ENCODE peak calls at places on chromosomes 13 and 19, in seven cellular contexts. Y, C, Z, K, W, B and J are unnamed samples.

GRCh38 chr19:55392820-55393219 is 7.1 kb downstream of the RPL28 start:
- DNase-seq in W (no peak), C (no peak), B (no peak), K (no peak), Y (no peak), Z (no peak), J (no peak)

GRCh38 chr19:49570138-49570856 is 10.1 kb downstream of the NOSIP start:
- DNase-seq in Y (no peak), B (peak; percentile 86), Z (peak; percentile 67), C (peak; percentile 81), K (peak; percentile 47), W (peak; percentile 66), J (peak; percentile 92)

GRCh38 chr13:106354961-106355360 is 180.5 kb downstream of the EFNB2 start:
- DNase-seq in K (no peak), Y (no peak), B (no peak), Z (no peak), W (no peak), C (no peak), J (no peak)

GRCh38 chr13:53848546-53848945 is 819.9 kb downstream of the OLFM4 start:
- DNase-seq in W (no peak), Y (no peak), Z (no peak), B (no peak), C (no peak), K (no peak), J (peak; percentile 6)

GRCh38 chr13:107392205-107392604 is 823.1 kb downstream of the LIG4 start:
- DNase-seq in W (no peak), Z (no peak), B (no peak), K (no peak), C (no peak), Y (no peak), J (no peak)

GRCh38 chr13:38520041-38520440 is 166.8 kb upstream of the FREM2 start:
- DNase-seq in W (no peak), C (no peak), Z (no peak), B (no peak), Y (no peak), K (no peak), J (no peak)

GRCh38 chr13:98252931-98253470 is 75.9 kb upstream of the RNF113B start:
- DNase-seq in B (no peak), K (no peak), Y (no peak), W (no peak), Z (no peak), C (peak; percentile 78), J (no peak)

GRCh38 chr13:19586904-19587634 is 25.7 kb upstream of the TPTE2 start:
- DNase-seq in W (peak; percentile 57), Y (peak; percentile 53), Z (peak; percentile 79), K (peak; percentile 69), C (peak; percentile 60), B (no peak), J (peak; percentile 87)

GRCh38 chr19:383922-384800 is 24.8 kb downstream of the C2CD4C start:
- DNase-seq in W (no peak), K (no peak), Y (no peak), Z (no peak), C (no peak), B (peak; percentile 70), J (no peak)

GRCh38 chr13:75704194-75704941 is 68.2 kb downstream of the LMO7 start:
- DNase-seq in K (no peak), B (no peak), W (no peak), Z (no peak), Y (no peak), C (peak; percentile 39), J (peak; percentile 40)

GRCh38 chr19:46634045-46634655 is 1.9 kb downstream of the GNG8 start:
- DNase-seq in B (peak; percentile 83), Y (peak; percentile 74), C (peak; percentile 72), W (peak; percentile 92), K (peak; percentile 95), Z (peak; percentile 89), J (peak; percentile 84)

GRCh38 chr19:17303940-17304267 is 679 bp upstream of the ABHD8 start:
- DNase-seq in W (no peak), K (no peak), Y (no peak), Z (no peak), B (no peak), C (no peak), J (no peak)

GRCh38 chr13:20349564-20350379 is 117.7 kb upstream of the GJB6 start:
- DNase-seq in Z (no peak), C (no peak), Y (no peak), B (no peak), W (no peak), K (no peak), J (no peak)

GRCh38 chr13:111587249-111587648 is 266.8 kb downstream of the TEX29 start:
- DNase-seq in C (no peak), W (no peak), Y (no peak), B (no peak), K (no peak), Z (no peak), J (no peak)

GRCh38 chr19:33766623-33767022 is 30.0 kb upstream of the KCTD15 start:
- DNase-seq in Z (no peak), W (no peak), K (no peak), B (no peak), C (no peak), Y (no peak), J (no peak)

GRCh38 chr13:113179374-113180230 is 21.2 kb downstream of the PROZ start:
- DNase-seq in Y (no peak), Z (no peak), K (no peak), C (no peak), B (peak; percentile 56), W (no peak), J (no peak)

GRCh38 chr19:16951529-16951928 is 62.7 kb downstream of the F2RL3 start:
- DNase-seq in Z (no peak), C (peak; percentile 51), K (no peak), W (no peak), Y (no peak), B (no peak), J (peak; percentile 50)

GRCh38 chr13:24162604-24163003 is 2.1 kb downstream of the SPATA13 start:
- DNase-seq in Z (no peak), K (no peak), B (no peak), C (no peak), Y (no peak), W (no peak), J (peak; percentile 37)